ENCODE peak calls at places on chromosomes 1 and 21, in six cellular contexts. N is stimulated activated CD4-positive, alpha-beta T cell treated with anti-CD3 and anti-CD28 coated beads, Interleukin-4, amount 100 ng/mL, for 48 hours; F is heart left ventricle; G is T-helper 9 cell; A is central memory CD4-positive, alpha-beta T cell; D is EL. Z is an unnamed sample.

GRCh38 chr1:20634594-20635084 is 1.4 kb downstream of the PINK1 start:
- DNase-seq in N (peak; percentile 7), F (peak; percentile 42), G (no peak), A (peak; percentile 39), D (peak; percentile 48), Z (no peak)

GRCh38 chr1:159929155-159930051 is 4.1 kb upstream of the TAGLN2 start:
- DNase-seq in N (no peak), F (no peak), G (no peak), A (no peak), D (no peak), Z (no peak)

GRCh38 chr1:229278120-229278741 is 7.3 kb downstream of the RAB4A start:
- DNase-seq in N (no peak), F (no peak), G (no peak), A (no peak), D (no peak), Z (no peak)

GRCh38 chr21:31897311-31897710 is 24.5 kb downstream of the HUNK start:
- DNase-seq in N (no peak), F (no peak), G (no peak), A (no peak), D (no peak), Z (no peak)

GRCh38 chr1:45922813-45923212 is 119.4 kb downstream of the MAST2 start:
- DNase-seq in N (no peak), F (no peak), G (no peak), A (no peak), D (no peak), Z (no peak)

GRCh38 chr1:70871790-70872189 is 175.8 kb downstream of the PTGER3 start:
- DNase-seq in N (no peak), F (no peak), G (no peak), A (no peak), D (no peak), Z (no peak)

GRCh38 chr1:99820546-99820945 is 29.6 kb upstream of the AGL start:
- DNase-seq in N (peak; percentile 11), F (no peak), G (peak; percentile 3), A (peak; percentile 37), D (no peak), Z (peak; percentile 15)

GRCh38 chr1:33181038-33181861 is 593 bp downstream of the TRIM62 start:
- DNase-seq in N (peak; percentile 12), F (peak; percentile 55), G (peak; percentile 23), A (peak; percentile 11), D (peak; percentile 75), Z (peak; percentile 17)

GRCh38 chr1:223091928-223092327 is 51.1 kb downstream of the TLR5 start:
- DNase-seq in N (no peak), F (no peak), G (no peak), A (no peak), D (no peak), Z (no peak)

GRCh38 chr1:68975534-68975933 is 478.7 kb upstream of the DEPDC1 start:
- DNase-seq in N (no peak), F (no peak), G (no peak), A (no peak), D (no peak), Z (no peak)

GRCh38 chr21:34147835-34148804 is 74.7 kb downstream of the MRPS6 start:
- DNase-seq in N (no peak), F (no peak), G (no peak), A (no peak), D (peak; percentile 11), Z (no peak)

GRCh38 chr1:109441105-109441504 is 14.9 kb upstream of the PSMA5 start:
- DNase-seq in N (no peak), F (no peak), G (no peak), A (no peak), D (peak; percentile 62), Z (no peak)

GRCh38 chr1:3221112-3222041 is 152.4 kb downstream of the PRDM16 start:
- DNase-seq in N (no peak), F (no peak), G (no peak), A (no peak), D (no peak), Z (no peak)

GRCh38 chr1:225611537-225612223 is 41.2 kb downstream of the ENAH start:
- DNase-seq in N (no peak), F (no peak), G (no peak), A (no peak), D (no peak), Z (no peak)

GRCh38 chr1:37858931-37859506 is 373 bp downstream of the MTF1 start:
- DNase-seq in N (no peak), F (no peak), G (no peak), A (no peak), D (peak; percentile 25), Z (peak; percentile 8)

GRCh38 chr1:236773919-236774318 is 21.2 kb upstream of the MTR start:
- DNase-seq in N (no peak), F (no peak), G (no peak), A (no peak), D (no peak), Z (no peak)